ENCODE peak calls at places on chromosomes 2 and 18, in ten cellular contexts. P, V, G, X, H, N, S, Z, R and F are unnamed samples.

GRCh38 chr2:7025098-7025497 is 107.9 kb downstream of the RNF144A start:
- DNase-seq in P (no peak), G (no peak), S (no peak), N (no peak), X (no peak), R (no peak), V (no peak), H (no peak), Z (no peak), F (no peak)

GRCh38 chr2:112493048-112493447 is 11.1 kb downstream of the TTL start:
- DNase-seq in V (no peak), R (no peak), H (no peak), X (peak; percentile 26), S (no peak), Z (no peak), P (no peak), G (no peak), N (no peak), F (no peak)

GRCh38 chr18:37937287-37937686 is 371.7 kb upstream of the CELF4 start:
- DNase-seq in S (no peak), Z (no peak), P (no peak), X (no peak), G (no peak), H (no peak), V (no peak), R (no peak), N (no peak), F (no peak)

GRCh38 chr18:11327656-11328055 is 178.3 kb upstream of the PIEZO2 start:
- DNase-seq in Z (no peak), V (no peak), H (no peak), N (no peak), S (no peak), X (no peak), P (no peak), G (no peak), R (no peak), F (no peak)

GRCh38 chr2:213021971-213022899 is 129.2 kb downstream of the IKZF2 start:
- DNase-seq in R (peak; percentile 6), S (no peak), V (peak; percentile 62), P (no peak), H (no peak), X (no peak), Z (peak; percentile 89), G (no peak), N (no peak), F (no peak)

GRCh38 chr2:176174382-176174834 is 14.1 kb upstream of the HOXD1 start:
- DNase-seq in G (no peak), Z (no peak), R (no peak), S (no peak), N (no peak), X (no peak), V (no peak), H (no peak), P (no peak), F (no peak)

GRCh38 chr2:17470855-17471641 is 47.2 kb downstream of the RAD51AP2 start:
- DNase-seq in S (no peak), G (no peak), N (no peak), H (no peak), R (no peak), X (peak; percentile 2), P (no peak), Z (peak; percentile 55), V (peak; percentile 69), F (no peak)

GRCh38 chr18:72720116-72720515 is 147.7 kb downstream of the NETO1 start:
- DNase-seq in R (no peak), G (no peak), S (no peak), Z (no peak), H (no peak), X (no peak), P (no peak), N (no peak), V (no peak), F (no peak)

GRCh38 chr2:142822190-142822589 is 55.3 kb upstream of the KYNU start:
- DNase-seq in N (no peak), P (no peak), X (no peak), H (no peak), Z (no peak), R (no peak), S (no peak), V (no peak), G (no peak), F (no peak)

GRCh38 chr2:232438951-232439757 is 16.8 kb upstream of the ALPI start:
- DNase-seq in G (no peak), R (peak; percentile 53), N (peak; percentile 39), Z (no peak), P (peak; percentile 17), S (peak; percentile 53), X (no peak), H (no peak), V (no peak), F (no peak)

GRCh38 chr2:47016172-47016913 is 100.7 kb upstream of the MCFD2 start:
- DNase-seq in V (peak; percentile 98), S (no peak), G (no peak), R (no peak), P (no peak), Z (peak; percentile 84), X (peak; percentile 84), H (peak; percentile 79), N (no peak), F (no peak)

GRCh38 chr18:66575263-66575662 is 28.6 kb downstream of the CDH19 start:
- DNase-seq in H (no peak), S (no peak), P (no peak), Z (no peak), R (no peak), N (no peak), X (no peak), V (no peak), G (no peak), F (no peak)

GRCh38 chr2:240999001-240999791 is 778 bp downstream of the SNED1 start:
- DNase-seq in H (no peak), P (no peak), Z (no peak), S (no peak), R (no peak), N (no peak), V (no peak), X (no peak), G (no peak), F (peak; percentile 68)

GRCh38 chr2:43178602-43179542 is 47.5 kb downstream of the ZFP36L2 start:
- DNase-seq in G (no peak), R (no peak), H (peak; percentile 85), Z (peak; percentile 73), X (peak; percentile 89), V (peak; percentile 89), P (no peak), N (peak; percentile 50), S (no peak), F (peak; percentile 91)

GRCh38 chr2:241798631-241799521 is 10.1 kb upstream of the NEU4 start:
- DNase-seq in Z (no peak), N (no peak), P (no peak), H (no peak), X (no peak), S (no peak), V (no peak), R (no peak), G (no peak), F (peak; percentile 61)

GRCh38 chr2:230671117-230671516 is 41.5 kb upstream of the CAB39 start:
- DNase-seq in H (no peak), G (no peak), S (no peak), P (no peak), R (no peak), V (peak; percentile 81), Z (peak; percentile 43), X (no peak), N (no peak), F (no peak)

GRCh38 chr2:105977212-105977611 is 216.9 kb downstream of the UXS1 start:
- DNase-seq in Z (peak; percentile 95), S (no peak), P (no peak), X (peak; percentile 22), R (peak; percentile 21), N (no peak), H (peak; percentile 82), G (no peak), V (peak; percentile 94), F (no peak)

GRCh38 chr18:36095936-36096519 is 28.7 kb upstream of the RPRD1A start:
- DNase-seq in Z (peak; percentile 11), P (no peak), S (peak; percentile 56), X (peak; percentile 10), R (no peak), G (no peak), H (peak; percentile 17), N (no peak), V (peak; percentile 47), F (no peak)

GRCh38 chr2:10752236-10752635 is 30.8 kb downstream of the ATP6V1C2 start:
- DNase-seq in X (no peak), S (no peak), H (no peak), R (no peak), V (no peak), P (no peak), N (no peak), Z (no peak), G (no peak), F (no peak)

GRCh38 chr2:224711381-224711780 is 4.8 kb downstream of the CCDC195 start:
- DNase-seq in X (no peak), R (no peak), Z (no peak), N (no peak), H (no peak), G (no peak), V (no peak), S (no peak), P (no peak), F (no peak)

GRCh38 chr2:131394147-131394931 is 30.4 kb upstream of the RAB6D start:
- DNase-seq in S (no peak), R (no peak), G (no peak), X (no peak), Z (no peak), H (no peak), P (no peak), N (no peak), V (no peak), F (no peak)

GRCh38 chr2:105432749-105433148 is 33.9 kb upstream of the FHL2 start:
- DNase-seq in V (no peak), S (no peak), H (no peak), R (no peak), Z (no peak), G (no peak), P (no peak), X (no peak), N (no peak), F (no peak)

GRCh38 chr18:27823053-27823452 is 353.9 kb downstream of the CDH2 start:
- DNase-seq in N (no peak), V (no peak), S (no peak), R (no peak), Z (no peak), P (no peak), X (no peak), H (no peak), G (no peak), F (no peak)

GRCh38 chr18:23283933-23284430 is 148.7 kb downstream of the CABLES1 start:
- DNase-seq in X (peak; percentile 33), H (peak; percentile 34), P (no peak), Z (peak; percentile 47), N (no peak), R (no peak), G (no peak), S (no peak), V (peak; percentile 92), F (no peak)

GRCh38 chr18:65322895-65323294 is 427.9 kb upstream of the CDH7 start:
- DNase-seq in H (no peak), X (no peak), N (no peak), V (no peak), R (no peak), S (no peak), Z (no peak), P (no peak), G (no peak), F (no peak)

GRCh38 chr2:149122521-149122920 is 84.0 kb downstream of the LYPD6B start:
- DNase-seq in N (no peak), H (no peak), P (no peak), R (no peak), V (no peak), X (no peak), S (no peak), G (no peak), Z (no peak), F (no peak)

GRCh38 chr2:9174771-9175441 is 31.7 kb upstream of the ASAP2 start:
- DNase-seq in V (peak; percentile 94), H (peak; percentile 50), R (no peak), N (no peak), Z (peak; percentile 82), P (no peak), G (no peak), S (no peak), X (no peak), F (no peak)

GRCh38 chr2:195363496-195363895 is 293.5 kb upstream of the SLC39A10 start:
- DNase-seq in N (no peak), S (no peak), H (no peak), V (no peak), R (no peak), X (no peak), P (no peak), Z (peak; percentile 37), G (no peak), F (no peak)